ENCODE peak calls at places on chromosomes 7 and 10, in four cellular contexts. D, V, J and A are unnamed samples. For H3K27me3 and H3K9me3, the result is how much of the 10 kb centered on the place peaks cover.

GRCh38 chr7:144771921-144772320 is 63.9 kb downstream of the TPK1 start:
- DNase-seq in D (no peak), V (no peak), J (no peak), A (no peak)

GRCh38 chr7:47581821-47582747 is at the start of gene TNS3:
- DNase-seq in D (no peak), V (peak), J (peak), A (peak)

GRCh38 chr7:7498881-7499280 is 36.8 kb downstream of the COL28A1 start:
- DNase-seq in D (no peak), V (no peak), J (no peak), A (no peak)

GRCh38 chr10:30284860-30285594 is 64.1 kb downstream of the MTPAP start:
- DNase-seq in D (peak), V (no peak), J (peak), A (no peak)

GRCh38 chr7:147231275-147231674 is 1114.7 kb downstream of the CNTNAP2 start:
- DNase-seq in D (no peak), V (no peak), J (no peak), A (no peak)

GRCh38 chr10:92592761-92593552 is at the start of gene KIF11:
- DNase-seq in D (peak), V (peak), J (peak), A (peak)

GRCh38 chr10:79153753-79154152 is 85.0 kb downstream of the ZMIZ1 start:
- DNase-seq in D (no peak), V (no peak), J (no peak), A (no peak)

GRCh38 chr10:89702121-89702480 is 711 bp downstream of the KIF20B start:
- DNase-seq in D (no peak), V (no peak), J (peak), A (peak)

GRCh38 chr7:46969303-46970130 is 612.4 kb downstream of the TNS3 start:
- DNase-seq in D (no peak), V (no peak), J (peak), A (no peak)

GRCh38 chr10:103676851-103677417 is 178.4 kb downstream of the SH3PXD2A start:
- DNase-seq in D (no peak), V (no peak), J (no peak), A (no peak)

GRCh38 chr10:103677486-103677885 is 177.9 kb downstream of the SH3PXD2A start:
- DNase-seq in D (no peak), V (no peak), J (no peak), A (no peak)

GRCh38 chr10:103679096-103679790 is 176.1 kb downstream of the SH3PXD2A start:
- DNase-seq in D (no peak), V (no peak), J (no peak), A (no peak)

GRCh38 chr10:103676058-103676785 is 179.2 kb downstream of the SH3PXD2A start:
- DNase-seq in D (no peak), V (no peak), J (no peak), A (peak)

DNA sequence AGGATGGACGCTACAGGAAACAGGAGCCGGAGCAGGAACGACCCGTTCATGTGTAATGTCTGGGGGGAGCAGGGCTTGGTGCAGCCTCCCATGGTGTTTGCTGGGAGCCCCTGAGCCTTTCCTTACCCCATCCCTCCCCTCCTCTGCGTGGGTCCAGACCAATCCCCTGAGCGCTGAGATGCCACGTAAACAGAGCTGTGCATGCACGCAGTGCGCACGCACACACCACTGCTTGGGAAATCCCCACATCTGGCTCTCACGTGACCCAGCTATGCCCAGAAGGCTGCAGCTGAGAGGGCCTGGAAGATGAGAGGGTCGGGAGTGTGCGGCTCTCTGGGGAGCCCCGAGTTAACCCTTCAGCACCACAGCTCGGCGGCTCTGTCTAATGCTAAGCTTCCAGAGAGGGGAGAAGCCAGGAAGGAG is 177.3 kb downstream of the SH3PXD2A start:
- DNase-seq in D (peak), V (no peak), J (no peak), A (no peak)
- H3K4me3 ChIP-seq in D (peak), V (peak), J (no peak), A (no peak)

GRCh38 chr7:1385086-1385808 is 74.0 kb downstream of the MICALL2 start:
- DNase-seq in D (no peak), V (no peak), J (no peak), A (no peak)

GRCh38 chr7:1382553-1383397 is 76.5 kb downstream of the MICALL2 start:
- DNase-seq in D (no peak), V (no peak), J (no peak), A (no peak)

GRCh38 chr7:1385809-1386622 is 73.3 kb downstream of the MICALL2 start:
- DNase-seq in D (no peak), V (no peak), J (no peak), A (no peak)

GRCh38 chr7:1384113-1384415 is 75.2 kb downstream of the MICALL2 start:
- DNase-seq in D (no peak), V (no peak), J (no peak), A (no peak)

DNA sequence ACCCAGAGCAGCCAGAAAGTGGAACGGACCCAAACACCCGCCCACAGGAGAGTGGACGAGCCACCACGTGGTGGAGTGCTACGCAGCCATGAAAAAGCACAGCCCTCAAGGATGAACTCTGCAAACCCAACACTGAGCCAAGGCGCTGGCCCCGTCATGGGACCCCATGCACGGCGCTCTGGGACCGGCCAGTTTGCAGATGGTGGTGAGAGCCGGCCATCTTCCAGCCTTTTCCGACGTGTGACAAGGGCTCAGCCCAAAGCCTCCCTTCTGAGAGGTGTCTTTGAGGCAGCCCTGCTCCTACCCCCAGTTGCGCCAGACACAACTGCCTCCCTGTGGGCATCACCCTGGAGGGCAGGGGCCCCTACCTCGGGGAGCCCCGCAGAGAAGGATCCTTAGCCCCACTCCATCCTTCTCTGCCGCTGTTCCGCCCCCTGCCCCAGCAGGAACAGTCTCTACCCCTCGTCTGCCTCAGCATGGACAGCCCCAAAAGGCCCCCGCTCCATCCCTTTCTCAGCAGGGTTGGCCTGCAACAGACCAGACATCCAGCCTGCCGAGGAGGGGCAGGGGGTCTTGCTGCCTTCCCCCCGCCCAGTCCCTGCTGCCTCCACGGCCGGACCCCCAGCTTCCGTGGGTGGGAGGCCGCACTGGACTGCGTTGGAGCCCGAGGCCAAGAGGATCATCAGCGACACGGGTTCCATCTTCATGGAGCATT is 75.7 kb downstream of the MICALL2 start:
- DNase-seq in D (no peak), V (no peak), J (no peak), A (no peak)
- H3K27me3 ChIP-seq in D (under half), V (half or more), J (half or more), A (half or more)

GRCh38 chr7:157476654-157477549 is 140.1 kb downstream of the DNAJB6 start:
- DNase-seq in D (no peak), V (peak), J (no peak), A (no peak)
- H3K9me3 ChIP-seq in D (under half), V (under half), J (under half), A (under half)

GRCh38 chr7:153588596-153588995 is 463.6 kb upstream of the DPP6 start:
- DNase-seq in D (no peak), V (no peak), J (no peak), A (no peak)
- H3K4me3 ChIP-seq in D (no peak), V (no peak), J (no peak), A (no peak)

DNA sequence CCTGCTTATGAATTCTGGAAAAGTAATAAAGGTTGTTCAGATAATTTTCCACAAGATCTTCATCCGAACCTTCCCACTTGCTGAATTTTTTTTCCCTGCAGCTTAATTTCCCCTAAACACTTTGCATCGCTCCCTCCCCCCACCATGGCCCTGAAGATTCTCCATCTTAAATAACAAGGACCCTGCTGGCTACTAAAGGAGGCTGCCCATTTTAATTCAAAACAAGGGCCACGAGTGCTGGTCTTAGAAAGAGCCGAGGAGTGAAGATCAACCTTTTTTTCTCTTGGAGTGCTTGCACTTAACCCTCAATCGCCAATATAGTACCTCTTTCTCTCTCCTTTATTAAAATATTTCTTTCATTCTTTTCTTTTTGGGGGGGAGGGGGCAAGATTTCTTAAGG is 9.2 kb upstream of the SP8 start:
- DNase-seq in D (no peak), V (no peak), J (no peak), A (no peak)
- H3K27me3 ChIP-seq in D (half or more), V (half or more), J (half or more), A (under half)